ENCODE peak calls at places on chromosome 6, in four cellular contexts. E is HCEC 1CT, R is uterus, A is AG08396. M is an unnamed sample.

GRCh38 chr6:130969807-130970491 is 93.1 kb downstream of the EPB41L2 start:
- DNase-seq in E (peak; percentile 53), R (peak; percentile 36), A (peak; percentile 48), M (peak; percentile 20)

GRCh38 chr6:110246900-110247546 is 66.8 kb downstream of the CDC40 start:
- DNase-seq in E (no peak), R (no peak), A (no peak), M (no peak)

GRCh38 chr6:80094017-80094416 is 12.5 kb upstream of the BCKDHB start:
- DNase-seq in E (no peak), R (no peak), A (peak; percentile 35), M (peak; percentile 18)

GRCh38 chr6:49384913-49385312 is 78.1 kb downstream of the MMUT start:
- DNase-seq in E (peak; percentile 5), R (no peak), A (no peak), M (no peak)

GRCh38 chr6:150307520-150307919 is 61.3 kb upstream of the IYD start:
- DNase-seq in E (no peak), R (no peak), A (no peak), M (no peak)

GRCh38 chr6:99522531-99522930 is 7.3 kb upstream of the USP45 start:
- DNase-seq in E (peak; percentile 66), R (no peak), A (peak; percentile 14), M (peak; percentile 18)

GRCh38 chr6:36491378-36491965 is 48.7 kb downstream of the KCTD20 start:
- DNase-seq in E (no peak), R (no peak), A (no peak), M (no peak)

GRCh38 chr6:42125663-42126062 is 16.8 kb downstream of the C6orf132 start:
- DNase-seq in E (no peak), R (no peak), A (no peak), M (no peak)

GRCh38 chr6:155493694-155494143 is 38.1 kb upstream of the NOX3 start:
- DNase-seq in E (peak; percentile 99), R (peak; percentile 54), A (peak; percentile 81), M (peak; percentile 99)

GRCh38 chr6:84739866-84740208 is 24.6 kb downstream of the TBX18 start:
- DNase-seq in E (peak; percentile 46), R (no peak), A (no peak), M (peak; percentile 32)

GRCh38 chr6:77561768-77562314 is 91.0 kb upstream of the MEI4 start:
- DNase-seq in E (no peak), R (no peak), A (no peak), M (no peak)

GRCh38 chr6:137208279-137208678 is 10.9 kb downstream of the IFNGR1 start:
- DNase-seq in E (no peak), R (no peak), A (no peak), M (no peak)

GRCh38 chr6:11586574-11586973 is 49.0 kb downstream of the TMEM170B start:
- DNase-seq in E (peak; percentile 84), R (no peak), A (peak; percentile 75), M (peak; percentile 96)

GRCh38 chr6:35449287-35449881 is 2.8 kb upstream of the FANCE start:
- DNase-seq in E (peak; percentile 76), R (no peak), A (peak; percentile 89), M (peak; percentile 77)

GRCh38 chr6:72579865-72580264 is 42.0 kb upstream of the KCNQ5 start:
- DNase-seq in E (peak; percentile 13), R (no peak), A (no peak), M (no peak)

GRCh38 chr6:75619230-75619899 is 17.7 kb downstream of the SENP6 start:
- DNase-seq in E (no peak), R (no peak), A (no peak), M (no peak)

GRCh38 chr6:64000873-64001497 is 365.4 kb downstream of the PHF3 start:
- DNase-seq in E (no peak), R (no peak), A (no peak), M (no peak)

GRCh38 chr6:33740204-33740608 is 6.5 kb downstream of the IP6K3 start:
- DNase-seq in E (no peak), R (no peak), A (no peak), M (no peak)

GRCh38 chr6:167744681-167745659 is 81.7 kb upstream of the AFDN start:
- DNase-seq in E (no peak), R (no peak), A (no peak), M (no peak)

GRCh38 chr6:142200846-142201628 is 54.0 kb downstream of the VTA1 start:
- DNase-seq in E (no peak), R (no peak), A (no peak), M (no peak)

GRCh38 chr6:141848029-141848890 is 284.5 kb upstream of the GJE1 start:
- DNase-seq in E (peak; percentile 6), R (no peak), A (no peak), M (no peak)

GRCh38 chr6:22099923-22100322 is 196.9 kb downstream of the PRL start:
- DNase-seq in E (no peak), R (no peak), A (no peak), M (no peak)

GRCh38 chr6:93751969-93752368 is 332.6 kb upstream of the EPHA7 start:
- DNase-seq in E (peak; percentile 30), R (no peak), A (no peak), M (no peak)

GRCh38 chr6:119145111-119145510 is 66.6 kb upstream of the FAM184A start:
- DNase-seq in E (no peak), R (no peak), A (no peak), M (no peak)

GRCh38 chr6:113802779-113803178 is 54.4 kb upstream of the MARCKS start:
- DNase-seq in E (no peak), R (no peak), A (no peak), M (no peak)

GRCh38 chr6:29424575-29424974 is 9.8 kb downstream of the OR12D1 start:
- DNase-seq in E (no peak), R (no peak), A (no peak), M (no peak)

GRCh38 chr6:130453230-130453629 is 87.4 kb downstream of the TMEM200A start:
- DNase-seq in E (peak; percentile 55), R (no peak), A (no peak), M (peak; percentile 70)

GRCh38 chr6:46963626-46964025 is 41.9 kb upstream of the ADGRF5 start:
- DNase-seq in E (no peak), R (no peak), A (no peak), M (no peak)

GRCh38 chr6:33694401-33694931 is 17.0 kb downstream of the UQCC2 start:
- DNase-seq in E (no peak), R (peak; percentile 43), A (no peak), M (peak; percentile 73)

GRCh38 chr6:17700421-17701416 is 6.0 kb downstream of the NUP153 start:
- DNase-seq in E (no peak), R (no peak), A (no peak), M (no peak)